ENCODE peak calls at places on chromosome 9, in seven cellular contexts. D is psoas muscle; X is H1; C is iPS DF 6.9; H is heart right ventricle; L is PC-3; B is effector memory CD4-positive, alpha-beta T cell. P is an unnamed sample.
A peak's percentile ranks its signal among the peaks of the same experiment; 100 is the strongest.

GRCh38 chr9:112059145-112059979 is 115.7 kb downstream of the SUSD1 start:
- DNase-seq in H (no peak), L (peak; percentile 57), D (no peak), B (no peak), C (no peak), X (no peak), P (peak; percentile 29)

GRCh38 chr9:109507421-109507838 is 9.3 kb upstream of the PTPN3 start:
- DNase-seq in C (no peak), D (peak; percentile 71), X (no peak), B (no peak), L (peak; percentile 81), H (no peak), P (no peak)

GRCh38 chr9:79572032-79572890 is 496 bp downstream of the TLE4 start:
- DNase-seq in L (peak; percentile 39), H (no peak), X (no peak), D (peak; percentile 61), B (peak; percentile 63), C (no peak), P (no peak)

GRCh38 chr9:79623799-79624721 is 52.3 kb downstream of the TLE4 start:
- DNase-seq in L (peak; percentile 69), X (no peak), D (peak; percentile 17), B (no peak), C (no peak), H (peak; percentile 49), P (no peak)

GRCh38 chr9:105510024-105510423 is 47.9 kb upstream of the FKTN start:
- DNase-seq in H (no peak), C (no peak), B (no peak), D (no peak), X (no peak), L (no peak), P (no peak)

GRCh38 chr9:69014013-69014412 is at the start of gene PRKACG:
- DNase-seq in H (no peak), L (no peak), D (no peak), C (no peak), X (no peak), B (no peak), P (no peak)

GRCh38 chr9:75552941-75553340 is 337.5 kb upstream of the PCSK5 start:
- DNase-seq in B (no peak), H (no peak), D (no peak), L (no peak), X (no peak), C (no peak), P (no peak)

GRCh38 chr9:93820667-93821306 is 134.4 kb downstream of the BARX1 start:
- DNase-seq in C (no peak), H (no peak), X (no peak), L (peak; percentile 7), B (no peak), D (no peak), P (no peak)

GRCh38 chr9:32431196-32431595 is 46.8 kb downstream of the ACO1 start:
- DNase-seq in H (no peak), C (no peak), D (no peak), L (no peak), X (no peak), B (no peak), P (no peak)

GRCh38 chr9:82606761-82607382 is 456.1 kb downstream of the RASEF start:
- DNase-seq in C (peak; percentile 63), H (peak; percentile 57), D (no peak), L (peak; percentile 77), X (peak; percentile 46), B (no peak), P (no peak)

GRCh38 chr9:105359899-105360298 is 87.9 kb upstream of the FSD1L start:
- DNase-seq in X (no peak), B (no peak), H (no peak), L (no peak), C (no peak), D (no peak), P (no peak)

GRCh38 chr9:13665418-13666066 is 386.1 kb upstream of the MPDZ start:
- DNase-seq in H (no peak), X (no peak), C (no peak), D (no peak), B (no peak), L (no peak), P (no peak)

GRCh38 chr9:118009585-118009984 is 305.4 kb downstream of the TLR4 start:
- DNase-seq in X (peak; percentile 7), L (no peak), H (no peak), B (no peak), D (no peak), C (peak; percentile 9), P (no peak)

GRCh38 chr9:94112716-94113465 is 28.6 kb downstream of the PTPDC1 start:
- DNase-seq in C (no peak), H (no peak), X (no peak), D (no peak), B (no peak), L (no peak), P (no peak)

GRCh38 chr9:78325343-78325742 is 28.4 kb downstream of the PSAT1 start:
- DNase-seq in L (no peak), B (no peak), C (no peak), X (no peak), H (no peak), D (no peak), P (no peak)

GRCh38 chr9:92711146-92711545 is 41.2 kb upstream of the IPPK start:
- DNase-seq in H (no peak), D (no peak), C (no peak), X (no peak), L (no peak), B (no peak), P (no peak)

GRCh38 chr9:136901516-136902258 is 15.4 kb downstream of the TRAF2 start:
- DNase-seq in H (no peak), L (peak; percentile 78), B (peak; percentile 53), X (no peak), C (no peak), D (no peak), P (no peak)

GRCh38 chr9:91516061-91516460 is 92.4 kb upstream of the NFIL3 start:
- DNase-seq in X (no peak), H (no peak), L (no peak), B (no peak), D (no peak), C (no peak), P (no peak)

GRCh38 chr9:134689320-134690181 is 47.9 kb downstream of the COL5A1 start:
- DNase-seq in L (peak; percentile 42), X (peak; percentile 21), H (peak; percentile 70), D (peak; percentile 75), C (peak; percentile 52), B (no peak), P (no peak)

DNA sequence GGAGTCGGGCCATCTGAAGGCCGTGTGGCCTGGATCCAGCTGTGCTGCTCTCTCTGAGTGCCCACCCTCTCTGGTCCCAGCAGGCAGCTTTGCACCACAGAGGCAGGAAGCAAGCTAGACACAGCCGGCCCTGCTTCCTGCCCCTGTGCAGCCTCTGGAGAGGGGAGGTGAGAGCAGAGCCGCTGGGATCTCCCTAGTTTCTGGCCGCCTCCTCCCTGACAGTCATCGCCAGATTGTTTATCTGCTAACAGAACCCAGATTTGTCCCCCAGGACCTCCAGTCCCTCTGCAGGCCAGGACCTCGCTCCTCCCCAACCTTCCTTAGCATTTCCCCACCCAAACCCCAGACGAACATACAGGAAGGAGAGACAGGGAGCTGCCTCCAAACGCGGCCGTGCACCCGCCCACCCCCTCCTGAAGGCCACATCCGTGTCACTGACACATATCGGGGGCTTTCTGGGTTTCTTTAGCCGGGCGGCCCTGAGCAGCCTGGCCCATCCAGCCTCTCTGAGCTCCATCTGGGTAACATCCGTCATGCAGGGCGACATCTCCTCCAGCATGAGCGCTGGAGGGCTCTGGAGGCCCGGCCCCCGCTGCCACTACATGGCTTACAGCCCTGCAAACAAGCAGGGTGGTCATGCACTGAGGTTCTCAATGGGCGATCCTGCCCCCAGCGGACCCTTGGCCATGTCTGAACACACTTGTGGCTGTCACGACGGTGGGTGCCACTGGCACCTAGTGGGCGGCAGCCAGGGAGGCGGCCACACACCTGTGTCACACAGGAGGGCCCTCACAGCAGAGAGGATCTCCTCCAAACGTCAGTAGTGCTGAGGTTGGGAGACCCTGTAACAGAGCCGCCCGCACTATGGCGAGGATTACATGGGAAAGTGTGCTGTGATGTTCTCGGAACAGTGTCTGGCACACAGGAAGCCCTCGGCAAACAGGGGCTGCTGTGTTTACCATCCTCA is 47.6 kb downstream of the DBH start:
- DNase-seq in B (peak; percentile 66), H (peak; percentile 71), X (no peak), D (peak; percentile 39), L (no peak), C (no peak), P (no peak)
- H3K27ac ChIP-seq in B (peak overlapping the region; percentile 86), H (peak overlapping the region; percentile 82), X (no peak overlapping the region), D (peak overlapping the region; percentile 41), L (no peak overlapping the region), C (no peak overlapping the region), P (peak overlapping the region; percentile 38)

GRCh38 chr9:87193151-87193550 is 245.8 kb upstream of the GAS1 start:
- DNase-seq in D (no peak), X (no peak), H (no peak), B (no peak), L (no peak), C (no peak), P (no peak)

GRCh38 chr9:87194471-87194870 is 247.2 kb upstream of the GAS1 start:
- DNase-seq in B (no peak), X (no peak), C (no peak), D (no peak), H (no peak), L (no peak), P (no peak)

GRCh38 chr9:87197349-87198130 is 250.2 kb upstream of the GAS1 start:
- DNase-seq in X (no peak), C (no peak), H (no peak), L (no peak), B (no peak), D (no peak), P (no peak)

GRCh38 chr9:87193925-87194380 is 246.6 kb upstream of the GAS1 start:
- DNase-seq in L (no peak), X (no peak), H (no peak), C (no peak), B (no peak), D (no peak), P (no peak)

GRCh38 chr9:87195306-87195705 is 248.0 kb upstream of the GAS1 start:
- DNase-seq in B (no peak), C (no peak), H (no peak), X (no peak), D (no peak), L (no peak), P (no peak)
- H3K27ac ChIP-seq in B (no peak overlapping the region), C (no peak overlapping the region), H (no peak overlapping the region), X (no peak overlapping the region), D (no peak overlapping the region), L (no peak overlapping the region), P (no peak overlapping the region)

GRCh38 chr9:4686112-4686511 is 6.7 kb downstream of the CDC37L1 start:
- DNase-seq in D (no peak), X (no peak), C (no peak), H (no peak), L (no peak), B (no peak), P (no peak)
- H3K27ac ChIP-seq in D (peak overlapping the region; percentile 48), X (no peak overlapping the region), C (no peak overlapping the region), H (peak overlapping the region; percentile 15), L (no peak overlapping the region), B (no peak overlapping the region), P (no peak overlapping the region)

DNA sequence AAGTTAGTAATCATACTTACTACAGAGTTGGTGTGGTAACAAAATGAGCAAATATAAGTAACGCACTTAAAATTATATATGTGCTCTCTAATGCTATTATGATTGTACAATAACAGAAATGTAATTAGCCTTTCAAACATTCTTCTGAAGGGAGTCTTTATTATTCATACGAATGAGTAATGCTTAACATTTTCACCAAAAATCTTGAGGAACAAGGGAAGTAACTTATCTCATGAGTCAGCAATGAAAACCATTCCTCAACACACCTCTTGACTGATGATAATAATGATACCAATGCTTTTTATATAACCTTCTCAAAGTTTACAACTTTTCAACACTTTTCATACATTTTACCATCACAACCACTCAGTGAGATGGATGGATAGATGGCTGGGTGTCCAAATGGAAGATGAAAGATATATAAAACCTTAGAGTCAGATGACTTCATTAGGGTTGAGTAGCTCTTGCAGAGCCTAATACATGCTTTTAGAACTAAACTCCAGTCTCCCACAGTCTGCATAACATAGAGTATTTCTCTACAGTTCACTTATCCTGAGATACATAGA is 369.3 kb downstream of the BNC2 start:
- DNase-seq in B (no peak), H (no peak), X (no peak), C (no peak), D (no peak), L (peak; percentile 76), P (no peak)
- H3K27ac ChIP-seq in B (no peak overlapping the region), H (no peak overlapping the region), X (no peak overlapping the region), C (no peak overlapping the region), D (no peak overlapping the region), L (peak overlapping the region; percentile 48), P (no peak overlapping the region)

P was measured in caudate nucleus.